ENCODE peak calls at places on chromosomes 5 and 9, in four cellular contexts. J is fibroblast of the aortic adventitia, E is mesenchymal stem cell, N is PC-9. B is an unnamed sample.

GRCh38 chr9:35907732-35908483 is 1.4 kb upstream of the SPAAR start:
- DNase-seq in J (peak), E (peak), N (peak), B (peak)

GRCh38 chr9:73824671-73825070 is 672.5 kb upstream of the RORB start:
- DNase-seq in J (no peak), E (peak), N (no peak), B (peak)

GRCh38 chr5:111278824-111279504 is 54.8 kb downstream of the CAMK4 start:
- DNase-seq in J (peak), E (peak), N (peak), B (peak)

GRCh38 chr5:96565843-96566242 is 96.3 kb upstream of the CAST start:
- DNase-seq in J (peak), E (peak), N (no peak), B (peak)

GRCh38 chr5:116532762-116533525 is 41.7 kb downstream of the SEMA6A start:
- DNase-seq in J (no peak), E (no peak), N (no peak), B (no peak)

GRCh38 chr9:100473271-100474081 is 527 bp downstream of the TMEFF1 start:
- DNase-seq in J (peak), E (peak), N (peak), B (peak)

GRCh38 chr5:123089572-123089970 is 530 bp downstream of the PRDM6 start:
- DNase-seq in J (peak), E (peak), N (no peak), B (peak)

GRCh38 chr5:97182571-97183099 is 412 bp downstream of the RIOK2 start:
- DNase-seq in J (peak), E (no peak), N (no peak), B (peak)

DNA sequence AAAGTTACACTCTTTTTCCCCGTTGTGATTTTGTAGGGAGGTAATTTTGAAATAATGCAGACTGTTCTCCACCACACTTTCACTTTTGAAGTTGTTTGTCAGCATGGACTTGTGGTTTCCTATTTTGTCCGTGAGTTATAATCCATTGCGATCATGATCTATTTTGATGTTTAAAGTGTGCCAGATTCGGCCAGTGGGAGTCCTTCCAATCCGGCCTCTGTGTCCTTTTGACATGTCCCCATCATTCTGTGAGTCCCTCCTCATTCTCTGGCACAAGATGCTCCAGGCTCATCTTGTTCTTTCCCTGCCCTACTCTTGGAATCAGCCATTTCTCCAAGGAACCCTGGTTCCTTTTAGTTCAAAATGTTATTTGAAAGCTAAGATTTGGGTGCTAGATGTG is 211.3 kb upstream of the KLF4 start:
- DNase-seq in J (no peak), E (no peak), N (no peak), B (no peak)
- H3K4me3 ChIP-seq in J (no peak), E (no peak), N (no peak), B (no peak)

DNA sequence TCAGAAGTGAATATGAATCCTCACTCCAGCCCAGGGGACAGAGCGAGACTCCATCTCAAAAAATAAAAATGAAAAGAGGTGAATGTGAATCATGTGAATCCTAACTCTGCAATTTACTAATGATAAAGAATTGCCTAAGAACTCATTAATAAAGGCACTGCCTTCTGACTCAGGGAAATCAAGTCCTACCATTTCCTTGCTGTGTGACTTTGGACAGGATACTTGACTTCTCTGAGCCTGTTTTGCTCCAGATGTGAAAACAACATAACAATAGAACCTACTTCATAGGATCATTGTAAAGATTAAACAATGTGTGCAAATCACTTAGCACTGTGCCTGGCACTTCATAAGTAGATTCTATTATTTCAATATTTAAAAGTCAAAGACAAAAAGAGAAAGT is 15.1 kb upstream of the PWWP2A start:
- DNase-seq in J (no peak), E (no peak), N (no peak), B (no peak)
- H3K4me3 ChIP-seq in J (no peak), E (no peak), N (no peak), B (no peak)

GRCh38 chr5:3179220-3179619 is 416.4 kb upstream of the IRX1 start:
- DNase-seq in J (no peak), E (no peak), N (no peak), B (no peak)

GRCh38 chr5:3180610-3181009 is 415.0 kb upstream of the IRX1 start:
- DNase-seq in J (no peak), E (no peak), N (no peak), B (no peak)

GRCh38 chr5:3185488-3185887 is 410.1 kb upstream of the IRX1 start:
- DNase-seq in J (no peak), E (no peak), N (no peak), B (no peak)

GRCh38 chr5:3182477-3182876 is 413.2 kb upstream of the IRX1 start:
- DNase-seq in J (no peak), E (no peak), N (no peak), B (no peak)

GRCh38 chr5:3181641-3182040 is 414.0 kb upstream of the IRX1 start:
- DNase-seq in J (no peak), E (no peak), N (no peak), B (no peak)
- H3K4me3 ChIP-seq in J (no peak), E (no peak), N (no peak), B (no peak)

GRCh38 chr5:173718469-173718868 is 102.0 kb upstream of the BOD1 start:
- DNase-seq in J (no peak), E (no peak), N (no peak), B (no peak)
- H3K4me3 ChIP-seq in J (no peak), E (no peak), N (no peak), B (no peak)

GRCh38 chr5:173228107-173228506 is 6.9 kb downstream of the NKX2-5 start:
- DNase-seq in J (no peak), E (no peak), N (no peak), B (no peak)

GRCh38 chr5:173230741-173231380 is 4.1 kb downstream of the NKX2-5 start:
- DNase-seq in J (no peak), E (no peak), N (no peak), B (no peak)

GRCh38 chr5:173229966-173230740 is 4.9 kb downstream of the NKX2-5 start:
- DNase-seq in J (no peak), E (peak), N (no peak), B (no peak)

GRCh38 chr5:173229381-173229959 is 5.5 kb downstream of the NKX2-5 start:
- DNase-seq in J (no peak), E (peak), N (no peak), B (no peak)

GRCh38 chr5:173228639-173229380 is 6.2 kb downstream of the NKX2-5 start:
- DNase-seq in J (no peak), E (peak), N (no peak), B (no peak)
- H3K4me3 ChIP-seq in J (no peak), E (no peak), N (no peak), B (no peak)

GRCh38 chr9:121362813-121363585 is 7.1 kb downstream of the STOM start:
- DNase-seq in J (peak), E (peak), N (no peak), B (peak)
- H3K4me3 ChIP-seq in J (no peak), E (no peak), N (no peak), B (no peak)

GRCh38 chr9:36962721-36963120 is 71.3 kb downstream of the PAX5 start:
- DNase-seq in J (no peak), E (no peak), N (no peak), B (no peak)

GRCh38 chr9:36959681-36960574 is 74.1 kb downstream of the PAX5 start:
- DNase-seq in J (no peak), E (no peak), N (no peak), B (no peak)

GRCh38 chr9:36961568-36962360 is 72.3 kb downstream of the PAX5 start:
- DNase-seq in J (peak), E (no peak), N (no peak), B (peak)

GRCh38 chr9:36960575-36960955 is 73.5 kb downstream of the PAX5 start:
- DNase-seq in J (no peak), E (no peak), N (no peak), B (no peak)

GRCh38 chr9:36961051-36961450 is 73.0 kb downstream of the PAX5 start:
- DNase-seq in J (no peak), E (no peak), N (no peak), B (no peak)
- H3K4me3 ChIP-seq in J (no peak), E (no peak), N (no peak), B (no peak)

GRCh38 chr9:16572005-16572727 is 298.3 kb downstream of the BNC2 start:
- DNase-seq in J (no peak), E (no peak), N (no peak), B (no peak)

GRCh38 chr9:16575142-16575877 is 295.2 kb downstream of the BNC2 start:
- DNase-seq in J (no peak), E (no peak), N (no peak), B (no peak)

GRCh38 chr9:16575878-16576245 is 294.6 kb downstream of the BNC2 start:
- DNase-seq in J (peak), E (no peak), N (no peak), B (no peak)

DNA sequence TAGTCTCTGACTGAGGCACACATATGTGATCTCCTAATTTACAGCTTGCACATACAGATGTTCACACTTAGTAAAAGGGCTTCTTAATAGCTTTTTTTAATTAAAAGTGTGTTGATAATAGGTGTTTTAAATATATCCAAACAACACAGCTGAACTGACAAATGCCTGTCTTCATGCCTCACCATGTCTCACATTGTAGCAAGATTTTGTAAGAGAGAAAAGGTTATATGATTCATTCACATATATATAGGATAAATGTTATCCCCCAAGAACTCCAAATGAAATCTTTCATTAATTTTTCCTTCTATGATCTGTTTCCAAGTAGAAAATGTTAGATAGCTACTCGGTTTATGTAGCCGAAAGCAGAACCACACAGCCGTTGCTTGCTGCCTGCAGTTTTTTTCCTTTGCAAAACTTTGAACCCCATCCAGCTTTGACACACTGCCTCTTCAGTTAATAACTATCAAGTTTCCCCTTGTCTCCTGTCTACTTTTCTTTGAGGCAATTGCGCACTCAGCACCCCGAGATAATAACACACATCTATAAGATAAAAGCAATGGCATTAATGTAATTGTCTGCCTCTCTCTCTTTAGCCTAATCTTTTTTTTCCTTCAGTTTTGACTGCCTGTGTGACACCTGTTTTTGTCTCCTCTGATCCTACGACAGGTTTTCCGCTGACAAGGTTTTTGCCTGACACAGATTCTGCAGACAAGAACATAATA is 299.2 kb downstream of the BNC2 start:
- DNase-seq in J (peak), E (no peak), N (no peak), B (peak)
- H3K4me3 ChIP-seq in J (no peak), E (no peak), N (no peak), B (no peak)

GRCh38 chr5:140117523-140117922 is 3.6 kb downstream of the PURA start:
- DNase-seq in J (no peak), E (no peak), N (no peak), B (no peak)
- H3K4me3 ChIP-seq in J (no peak), E (no peak), N (no peak), B (no peak)

DNA sequence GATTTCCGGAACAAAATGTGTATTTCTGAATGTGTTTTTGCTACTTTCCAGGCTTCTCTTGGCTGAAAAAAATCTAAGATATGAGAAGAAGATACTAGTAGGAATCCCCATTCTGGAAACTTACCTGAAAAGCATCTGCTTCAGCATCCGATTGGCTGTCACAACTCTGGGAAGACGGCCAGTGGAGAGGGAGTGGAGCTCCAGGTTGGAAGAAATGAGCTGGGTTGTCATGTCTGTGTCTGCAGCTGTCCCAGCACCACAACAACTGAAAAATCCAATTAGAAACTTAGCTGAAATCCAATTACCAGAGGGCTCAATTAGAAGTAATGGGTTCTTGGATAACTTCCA is 3.0 kb downstream of the PSMB7 start:
- DNase-seq in J (no peak), E (no peak), N (no peak), B (no peak)
- H3K4me3 ChIP-seq in J (peak), E (no peak), N (no peak), B (no peak)